ENCODE peak calls at places on chromosomes 4 and X, in seven cellular contexts. O, S, W, L, M, H and V are unnamed samples.
A peak's percentile ranks its signal among the peaks of the same experiment; 100 is the strongest.

GRCh38 chr4:95546236-95546635 is 2.5 kb downstream of the UNC5C start:
- DNase-seq in O (no peak), S (no peak), W (no peak), L (no peak), M (no peak), H (no peak), V (no peak)

GRCh38 chr4:164446516-164446915 is 307.4 kb upstream of the SMIM31 start:
- DNase-seq in O (no peak), S (no peak), W (no peak), L (peak; percentile 75), M (no peak), H (no peak), V (no peak)

GRCh38 chrX:23904096-23904495 is 3.6 kb downstream of the APOO start:
- DNase-seq in O (no peak), S (no peak), W (no peak), L (peak; percentile 49), M (no peak), H (no peak), V (no peak)

GRCh38 chr4:114780205-114780604 is 181.6 kb downstream of the UGT8 start:
- DNase-seq in O (no peak), S (no peak), W (peak; percentile 49), L (peak; percentile 8), M (no peak), H (no peak), V (no peak)

GRCh38 chr4:18844726-18845125 is 823.2 kb upstream of the LCORL start:
- DNase-seq in O (no peak), S (no peak), W (no peak), L (peak; percentile 8), M (no peak), H (no peak), V (no peak)

GRCh38 chr4:43132010-43132582 is 239.6 kb downstream of the GRXCR1 start:
- DNase-seq in O (no peak), S (peak; percentile 33), W (peak; percentile 84), L (peak; percentile 59), M (no peak), H (no peak), V (peak; percentile 21)

GRCh38 chrX:649166-649565 is 18.6 kb downstream of the SHOX start:
- DNase-seq in O (no peak), S (no peak), W (no peak), L (no peak), M (peak; percentile 56), H (no peak), V (no peak)

GRCh38 chr4:168589154-168589553 is 92.3 kb downstream of the PALLD start:
- DNase-seq in O (no peak), S (no peak), W (no peak), L (peak; percentile 100), M (no peak), H (no peak), V (peak; percentile 73)

GRCh38 chr4:2247128-2248043 is 5.5 kb upstream of the HAUS3 start:
- DNase-seq in O (peak; percentile 19), S (no peak), W (no peak), L (no peak), M (peak; percentile 82), H (peak; percentile 10), V (no peak)

GRCh38 chr4:152009046-152009445 is 248.2 kb upstream of the GATB start:
- DNase-seq in O (no peak), S (no peak), W (no peak), L (no peak), M (peak; percentile 20), H (no peak), V (no peak)

GRCh38 chr4:53136954-53137353 is 228.9 kb downstream of the SCFD2 start:
- DNase-seq in O (no peak), S (no peak), W (no peak), L (no peak), M (no peak), H (no peak), V (no peak)

GRCh38 chrX:42755820-42756219 is 22.1 kb downstream of the PPP1R2C start:
- DNase-seq in O (peak; percentile 56), S (no peak), W (no peak), L (peak; percentile 67), M (peak; percentile 86), H (no peak), V (no peak)

GRCh38 chr4:76723916-76724315 is 174.0 kb downstream of the SOWAHB start:
- DNase-seq in O (no peak), S (no peak), W (no peak), L (peak; percentile 77), M (no peak), H (no peak), V (no peak)

GRCh38 chr4:125346616-125347015 is 31.9 kb downstream of the FAT4 start:
- DNase-seq in O (no peak), S (no peak), W (no peak), L (no peak), M (no peak), H (no peak), V (no peak)

GRCh38 chr4:161256716-161257115 is 907.1 kb downstream of the FSTL5 start:
- DNase-seq in O (no peak), S (no peak), W (no peak), L (peak; percentile 5), M (no peak), H (no peak), V (no peak)

GRCh38 chr4:2927696-2928075 is 35.5 kb downstream of the NOP14 start:
- DNase-seq in O (peak; percentile 12), S (no peak), W (no peak), L (no peak), M (peak; percentile 59), H (no peak), V (no peak)

GRCh38 chrX:11792461-11793421 is 34.7 kb downstream of the MSL3 start:
- DNase-seq in O (no peak), S (peak; percentile 72), W (no peak), L (no peak), M (no peak), H (peak; percentile 46), V (peak; percentile 71)

GRCh38 chrX:107537815-107538214 is 88.4 kb downstream of the FRMPD3 start:
- DNase-seq in O (no peak), S (peak; percentile 5), W (peak; percentile 67), L (peak; percentile 53), M (no peak), H (no peak), V (no peak)

GRCh38 chr4:61540944-61541343 is 340.8 kb downstream of the ADGRL3 start:
- DNase-seq in O (no peak), S (no peak), W (peak; percentile 64), L (no peak), M (no peak), H (no peak), V (no peak)

GRCh38 chr4:40247350-40247749 is 50.5 kb downstream of the RHOH start:
- DNase-seq in O (no peak), S (no peak), W (no peak), L (no peak), M (no peak), H (peak; percentile 69), V (no peak)

GRCh38 chrX:132481449-132481848 is 7.4 kb downstream of the MBNL3 start:
- DNase-seq in O (no peak), S (no peak), W (no peak), L (no peak), M (no peak), H (no peak), V (no peak)

GRCh38 chrX:132483951-132484350 is 4.9 kb downstream of the MBNL3 start:
- DNase-seq in O (no peak), S (no peak), W (no peak), L (no peak), M (no peak), H (no peak), V (no peak)

GRCh38 chrX:132483523-132483922 is 5.3 kb downstream of the MBNL3 start:
- DNase-seq in O (no peak), S (no peak), W (no peak), L (no peak), M (no peak), H (no peak), V (no peak)

GRCh38 chrX:132482632-132483031 is 6.2 kb downstream of the MBNL3 start:
- DNase-seq in O (no peak), S (no peak), W (no peak), L (no peak), M (no peak), H (no peak), V (no peak)

GRCh38 chrX:132480581-132481203 is 8.1 kb downstream of the MBNL3 start:
- DNase-seq in O (no peak), S (no peak), W (peak; percentile 22), L (peak; percentile 35), M (peak; percentile 85), H (peak; percentile 67), V (peak; percentile 53)
- H3K4me3 ChIP-seq in O (peak overlapping the region; percentile 43), S (peak overlapping the region; percentile 43), W (no peak overlapping the region), L (peak overlapping the region; percentile 27), M (no peak overlapping the region), H (peak overlapping the region; percentile 17), V (peak overlapping the region; percentile 12)

DNA sequence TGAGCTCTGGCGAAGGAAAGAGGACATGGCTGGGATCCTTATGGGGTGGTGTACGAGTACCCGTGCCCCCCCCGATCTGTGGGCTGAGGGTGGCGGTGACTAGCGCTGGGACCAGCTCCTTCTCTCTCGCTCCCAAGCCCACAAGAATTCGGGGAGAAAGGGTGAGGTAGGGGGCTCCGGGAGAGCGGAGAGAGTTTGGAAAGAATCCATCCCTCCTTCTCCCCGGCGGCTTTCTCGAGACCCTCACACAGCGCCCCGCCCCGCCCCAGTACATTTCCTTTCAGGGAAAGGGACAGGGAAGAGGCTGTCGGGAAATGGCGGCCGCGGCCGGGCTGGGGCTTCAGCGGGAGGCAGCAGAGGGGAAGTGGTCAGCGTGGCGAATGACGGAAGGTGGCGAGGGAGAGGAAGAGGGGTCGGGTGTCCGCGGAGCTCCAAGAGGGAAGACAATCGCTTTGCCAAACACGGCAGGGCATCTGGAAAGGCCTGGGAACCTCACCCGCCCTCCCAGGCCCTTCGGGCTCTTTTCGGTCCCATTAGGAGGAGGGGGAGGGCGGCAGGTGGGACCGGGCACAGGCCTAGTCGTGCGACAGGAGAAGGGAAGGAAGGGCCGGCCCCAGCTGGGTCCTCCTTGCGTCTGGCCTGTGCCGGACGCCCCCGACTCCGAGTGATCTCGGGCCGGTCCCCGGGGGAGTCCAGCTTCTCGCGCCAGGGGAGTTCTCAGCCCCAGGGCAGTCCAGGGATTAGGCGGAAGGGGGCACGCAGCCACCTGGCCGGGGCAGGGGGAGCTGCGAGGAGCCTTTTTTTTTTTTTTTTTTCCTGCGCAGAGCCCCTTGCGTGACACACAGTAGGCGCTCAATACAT is 10.2 kb downstream of the HNRNPH2 start:
- DNase-seq in O (peak; percentile 53), S (no peak), W (peak; percentile 85), L (no peak), M (peak; percentile 90), H (peak; percentile 51), V (no peak)
- TF ChIP-seq CTCF in O (no peak), S (no peak), W (no peak), L (no peak), M (no peak), H (no peak), V (no peak)

GRCh38 chr4:126697748-126698147 is 935.0 kb upstream of the INTU start:
- DNase-seq in O (no peak), S (no peak), W (no peak), L (peak; percentile 68), M (no peak), H (no peak), V (no peak)
- H3K4me3 ChIP-seq in O (no peak overlapping the region), S (no peak overlapping the region), W (no peak overlapping the region), L (no peak overlapping the region), M (no peak overlapping the region), H (no peak overlapping the region), V (no peak overlapping the region)

DNA sequence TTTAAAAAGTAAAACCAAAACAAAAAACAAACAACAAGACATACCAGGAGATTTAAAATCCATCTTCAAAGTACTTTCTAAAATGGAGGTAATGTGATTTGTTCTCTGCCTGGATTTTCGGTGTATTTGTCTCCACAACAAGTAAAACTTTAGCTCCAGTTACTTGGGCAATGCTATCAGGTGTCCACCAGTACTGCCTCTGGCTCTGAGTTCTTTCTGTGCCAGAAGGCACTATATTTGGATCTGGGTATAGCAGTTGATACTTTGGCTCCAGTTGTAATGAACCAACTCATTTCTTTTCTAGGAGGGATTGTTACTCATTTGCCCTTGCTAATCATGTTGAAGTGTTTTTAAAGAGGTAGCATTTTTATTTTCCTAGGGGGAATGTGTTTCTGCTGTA is 9.5 kb upstream of the PDLIM5 start:
- DNase-seq in O (no peak), S (no peak), W (no peak), L (no peak), M (no peak), H (no peak), V (no peak)
- TF ChIP-seq CTCF in O (peak; percentile 31), S (no peak), W (no peak), L (no peak), M (no peak), H (no peak), V (no peak)